ENCODE peak calls at places on chromosomes 12 and 14, in seven cellular contexts. W, Y, L, I, K, Z and G are unnamed samples. For H3K9me3, the result is how much of the 10 kb centered on the place peaks cover.

GRCh38 chr12:52884526-52885293 is 20.2 kb downstream of the KRT8 start:
- DNase-seq in K (peak), I (peak), L (peak), Y (peak), W (peak), Z (peak), G (peak)

GRCh38 chr12:120090211-120090610 is 26.3 kb downstream of the RAB35 start:
- DNase-seq in Z (no peak), I (no peak), L (no peak), Y (no peak), W (peak), K (no peak), G (no peak)

GRCh38 chr12:52022841-52023181 is 16.1 kb downstream of the TAMALIN start:
- DNase-seq in I (no peak), L (no peak), Y (no peak), K (peak), Z (no peak), W (no peak), G (peak)

GRCh38 chr14:76779221-76780057 is 18.2 kb downstream of the VASH1 start:
- DNase-seq in K (no peak), W (no peak), I (no peak), Y (no peak), L (no peak), Z (no peak), G (peak)

GRCh38 chr12:26121841-26122680 is 2.8 kb downstream of the BHLHE41 start:
- DNase-seq in K (peak), W (peak), Z (no peak), I (peak), Y (peak), L (no peak), G (peak)

GRCh38 chr12:3595721-3596120 is 104.7 kb downstream of the PRMT8 start:
- DNase-seq in I (no peak), W (no peak), Y (no peak), L (no peak), K (no peak), Z (no peak), G (no peak)

GRCh38 chr12:94305293-94305957 is 154.2 kb downstream of the CEP83 start:
- DNase-seq in Z (peak), K (no peak), W (no peak), I (no peak), L (no peak), Y (no peak), G (no peak)

GRCh38 chr12:82805812-82806497 is 119.2 kb downstream of the TMTC2 start:
- DNase-seq in K (no peak), L (no peak), Z (no peak), Y (no peak), W (no peak), I (no peak), G (no peak)

GRCh38 chr12:40158592-40159111 is 52.8 kb upstream of the SLC2A13 start:
- DNase-seq in Y (no peak), K (no peak), Z (peak), I (no peak), L (peak), W (no peak), G (no peak)

GRCh38 chr12:124387510-124387855 is 92.6 kb downstream of the RFLNA start:
- DNase-seq in Z (peak), I (peak), K (no peak), L (no peak), W (peak), Y (no peak), G (no peak)

GRCh38 chr12:115132145-115132544 is 448.2 kb upstream of the TBX3 start:
- DNase-seq in Y (no peak), W (no peak), L (no peak), I (no peak), K (no peak), Z (no peak), G (no peak)

GRCh38 chr12:806116-806805 is 53.9 kb downstream of the WNK1 start:
- DNase-seq in I (peak), Y (no peak), W (no peak), K (peak), L (no peak), Z (no peak), G (no peak)

GRCh38 chr12:32558941-32559340 is 120.2 kb upstream of the DNM1L start:
- DNase-seq in K (no peak), W (no peak), Z (no peak), Y (peak), L (no peak), I (no peak), G (no peak)

GRCh38 chr14:58060077-58060476 is 91.9 kb downstream of the ARMH4 start:
- DNase-seq in K (no peak), Z (no peak), Y (no peak), I (no peak), W (no peak), L (no peak), G (no peak)

GRCh38 chr12:115375188-115375991 is 691.4 kb upstream of the TBX3 start:
- DNase-seq in I (no peak), Y (no peak), Z (no peak), L (no peak), K (peak), W (no peak), G (peak)

GRCh38 chr12:1800646-1801284 is 19.6 kb upstream of the LRTM2 start:
- DNase-seq in K (no peak), Y (peak), I (peak), Z (peak), W (peak), L (no peak), G (peak)

GRCh38 chr12:57452181-57452936 is 2.7 kb upstream of the INHBE start:
- DNase-seq in K (peak), L (no peak), W (no peak), Y (no peak), Z (no peak), I (no peak), G (peak)

GRCh38 chr12:70603044-70603443 is 34.2 kb downstream of the PTPRB start:
- DNase-seq in Z (no peak), K (no peak), Y (no peak), I (peak), W (no peak), L (no peak), G (no peak)

GRCh38 chr14:81453166-81453766 is 53.1 kb upstream of the STON2 start:
- DNase-seq in Y (peak), K (peak), W (no peak), L (peak), Z (peak), I (peak), G (peak)

GRCh38 chr12:107372229-107372658 is 278.9 kb upstream of the CRY1 start:
- DNase-seq in K (no peak), Y (peak), Z (no peak), I (no peak), L (peak), W (no peak), G (no peak)

GRCh38 chr14:90521930-90522483 is 125.2 kb downstream of the CALM1 start:
- DNase-seq in Y (no peak), I (no peak), L (no peak), Z (no peak), W (peak), K (no peak), G (no peak)

GRCh38 chr14:37187294-37187693 is 10.4 kb upstream of the MIPOL1 start:
- DNase-seq in I (no peak), K (no peak), Z (no peak), L (no peak), Y (no peak), W (no peak), G (no peak)

GRCh38 chr14:69615471-69616407 is 4.3 kb downstream of the SUSD6 start:
- DNase-seq in L (peak), I (peak), Y (peak), W (no peak), K (no peak), Z (peak), G (no peak)

GRCh38 chr12:132784580-132784979 is 22.9 kb upstream of the ANKLE2 start:
- DNase-seq in L (no peak), Y (no peak), I (no peak), K (no peak), W (no peak), Z (no peak), G (no peak)

GRCh38 chr14:57085801-57086200 is 182.9 kb downstream of the EXOC5 start:
- DNase-seq in K (no peak), I (no peak), L (no peak), Y (no peak), Z (no peak), W (no peak), G (no peak)

GRCh38 chr12:132922676-132923075 is 33.4 kb downstream of the ZNF605 start:
- DNase-seq in I (no peak), Y (no peak), K (no peak), W (no peak), Z (no peak), L (no peak), G (no peak)

GRCh38 chr12:82660541-82661325 is 26.0 kb upstream of the TMTC2 start:
- DNase-seq in I (no peak), K (no peak), W (no peak), L (no peak), Y (no peak), Z (no peak), G (no peak)

GRCh38 chr12:51846911-51847829 is 1.3 kb downstream of the FIGNL2 start:
- DNase-seq in W (peak), I (peak), L (peak), Z (peak), K (peak), Y (no peak), G (peak)

GRCh38 chr12:108364879-108365278 is 25.8 kb upstream of the CMKLR1 start:
- DNase-seq in K (no peak), W (no peak), Y (no peak), L (no peak), I (no peak), Z (no peak), G (no peak)

GRCh38 chr12:57236224-57236924 is 6.9 kb downstream of the SHMT2 start:
- DNase-seq in Y (no peak), L (no peak), Z (no peak), K (peak), W (no peak), I (no peak), G (peak)

GRCh38 chr12:34396861-34397590 is 374.7 kb downstream of the ALG10 start:
- DNase-seq in K (no peak), Y (no peak), L (no peak), W (peak), I (no peak), Z (peak), G (peak)
- H3K9me3 ChIP-seq in K (under half), Y (under half), L (under half), W (under half), I (under half), Z (under half), G (under half)

GRCh38 chr12:104121001-104121400 is 17.0 kb downstream of the NFYB start:
- DNase-seq in W (no peak), K (no peak), Y (no peak), L (no peak), I (peak), Z (no peak), G (no peak)

GRCh38 chr12:104122298-104122697 is 15.7 kb downstream of the NFYB start:
- DNase-seq in K (no peak), L (no peak), Y (no peak), I (no peak), W (no peak), Z (no peak), G (peak)
- TF ChIP-seq CTCF in K (no peak), L (no peak), Y (no peak), I (no peak), W (no peak), Z (no peak), G (no peak)

GRCh38 chr14:105020815-105021655 is at the start of gene CDCA4:
- DNase-seq in K (peak), W (peak), Y (peak), Z (peak), I (peak), L (peak), G (peak)

GRCh38 chr14:105018414-105018813 is 2.5 kb downstream of the CDCA4 start:
- DNase-seq in Y (no peak), L (no peak), W (no peak), Z (no peak), K (no peak), I (no peak), G (no peak)

GRCh38 chr14:105021656-105022275 is 883 bp upstream of the CDCA4 start:
- DNase-seq in W (peak), L (no peak), Z (peak), I (no peak), Y (peak), K (peak), G (peak)

GRCh38 chr14:105022276-105022670 is 1.4 kb upstream of the CDCA4 start:
- DNase-seq in Y (no peak), I (no peak), W (no peak), L (no peak), K (no peak), Z (no peak), G (no peak)

DNA sequence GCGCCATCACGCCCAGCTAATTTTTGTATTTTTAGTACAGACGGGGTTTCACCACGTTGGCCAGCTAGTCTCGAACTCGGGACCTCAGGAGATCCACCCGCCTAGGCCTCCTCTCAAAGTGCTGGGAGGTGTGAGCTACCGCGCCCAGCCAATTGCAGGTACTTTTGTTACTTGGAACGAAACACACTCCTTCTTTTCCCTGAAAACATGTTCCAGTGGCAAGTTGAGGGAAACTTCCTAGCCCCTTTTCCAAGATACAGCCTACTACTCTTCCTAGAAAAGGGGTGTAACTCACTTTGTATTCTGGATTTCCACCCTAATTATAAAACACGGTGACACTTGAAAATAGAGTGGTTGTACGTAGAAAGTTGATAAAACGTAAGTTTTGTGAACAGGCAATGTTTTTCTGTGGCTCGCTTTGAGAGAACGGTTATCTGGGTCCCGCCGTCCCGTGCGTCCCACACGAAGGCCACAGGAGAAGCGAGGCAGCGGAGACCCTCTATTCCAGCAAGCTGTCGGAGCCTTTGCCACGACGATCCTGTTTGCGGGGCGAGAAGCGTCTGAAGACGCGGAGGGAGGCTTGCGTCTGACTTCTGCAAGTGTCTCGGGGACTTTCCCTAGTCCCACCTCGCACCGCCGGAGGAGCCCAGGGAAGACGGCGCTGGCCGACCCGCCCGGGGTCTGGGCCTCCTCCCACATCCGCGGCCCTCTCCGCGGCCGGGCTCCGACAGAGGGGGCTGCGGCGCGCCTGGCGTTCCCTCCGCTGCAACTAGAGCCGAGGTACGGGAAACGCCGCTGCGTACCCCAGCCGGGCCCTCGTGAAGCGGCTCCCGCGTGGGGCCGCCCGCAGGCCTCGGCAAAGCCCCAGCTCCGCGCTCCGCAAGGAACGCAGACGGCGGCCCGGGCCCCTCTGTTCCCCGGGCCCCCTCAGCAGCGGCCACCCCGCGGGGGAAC is 745 bp downstream of the CDCA4 start:
- DNase-seq in W (peak), K (peak), Z (peak), Y (peak), L (no peak), I (peak), G (peak)
- H3K27ac ChIP-seq in W (peak), K (peak), Z (peak), Y (peak), L (no peak), I (peak), G (peak)

GRCh38 chr12:21328578-21328977 is 6.1 kb downstream of the SLCO1A2 start:
- DNase-seq in K (no peak), W (no peak), I (no peak), L (no peak), Y (no peak), Z (no peak), G (no peak)
- H3K9me3 ChIP-seq in K (under half), W (under half), I (under half), L (under half), Y (under half), Z (under half), G (half or more)

GRCh38 chr14:71932229-71932951 is at the start of gene RGS6:
- DNase-seq in L (no peak), K (peak), Y (no peak), W (no peak), I (no peak), Z (peak), G (peak)
- TF ChIP-seq CTCF in L (peak), K (peak), Y (no peak), W (no peak), I (peak), Z (no peak), G (peak)

GRCh38 chr14:95462491-95462890 is 54.0 kb downstream of the SYNE3 start:
- DNase-seq in I (no peak), K (no peak), W (peak), Z (no peak), Y (peak), L (no peak), G (no peak)
- H3K27ac ChIP-seq in I (no peak), K (no peak), W (no peak), Z (no peak), Y (peak), L (no peak), G (no peak)

GRCh38 chr12:76515271-76515670 is 44.3 kb downstream of the OSBPL8 start:
- DNase-seq in W (no peak), Y (no peak), L (no peak), Z (no peak), K (no peak), I (no peak), G (no peak)
- H3K9me3 ChIP-seq in W (under half), Y (under half), L (under half), Z (under half), K (under half), I (under half), G (under half)

GRCh38 chr14:100146548-100147091 is 12.8 kb downstream of the DEGS2 start:
- DNase-seq in Z (no peak), W (no peak), L (no peak), I (no peak), K (no peak), Y (no peak), G (no peak)
- TF ChIP-seq CTCF in Z (no peak), W (no peak), L (no peak), I (no peak), K (no peak), Y (no peak), G (peak)